ENCODE peak calls at places on chromosomes 6 and 20, in nine cellular contexts. A is GM23338; Q is tibial nerve; B is spleen; F is IMR-90; P is colonic mucosa; O is lower lobe of right lung; D is CD4-positive, CD25-positive, alpha-beta regulatory T cell; J is esophagus squamous epithelium. C is an unnamed sample.

GRCh38 chr20:9179867-9180266 is 111.0 kb downstream of the PLCB4 start:
- DNase-seq in A (no peak), Q (no peak), B (no peak), F (peak; percentile 15), P (no peak), O (no peak), D (no peak), J (no peak), C (no peak)

GRCh38 chr20:48153523-48153922 is 368.2 kb upstream of the SULF2 start:
- DNase-seq in A (peak; percentile 17), Q (no peak), B (no peak), F (no peak), P (no peak), O (no peak), D (no peak), J (no peak), C (no peak)

GRCh38 chr20:38665094-38665493 is 59.2 kb upstream of the SLC32A1 start:
- DNase-seq in A (no peak), Q (no peak), B (no peak), F (no peak), P (no peak), O (no peak), D (no peak), J (no peak), C (no peak)

GRCh38 chr6:5231289-5231688 is 29.5 kb downstream of the LYRM4 start:
- DNase-seq in A (peak; percentile 44), Q (no peak), B (no peak), F (no peak), P (no peak), O (no peak), D (no peak), J (no peak), C (no peak)

GRCh38 chr6:70860920-70861319 is 95.9 kb downstream of the B3GAT2 start:
- DNase-seq in A (no peak), Q (no peak), B (no peak), F (no peak), P (no peak), O (no peak), D (no peak), J (no peak), C (no peak)

GRCh38 chr6:129754750-129755149 is 44.8 kb upstream of the ARHGAP18 start:
- DNase-seq in A (no peak), Q (no peak), B (no peak), F (no peak), P (no peak), O (no peak), D (no peak), J (no peak), C (no peak)

GRCh38 chr6:149864578-149865535 is 698 bp upstream of the LRP11 start:
- DNase-seq in A (peak; percentile 90), Q (peak; percentile 59), B (no peak), F (peak; percentile 77), P (peak; percentile 53), O (no peak), D (peak; percentile 57), J (no peak), C (no peak)

GRCh38 chr6:146433881-146434741 is 109.5 kb upstream of the RAB32 start:
- DNase-seq in A (peak; percentile 60), Q (no peak), B (peak; percentile 77), F (no peak), P (no peak), O (peak; percentile 50), D (no peak), J (no peak), C (peak; percentile 56)

GRCh38 chr6:47788498-47788884 is 6.7 kb downstream of the OPN5 start:
- DNase-seq in A (no peak), Q (no peak), B (no peak), F (no peak), P (no peak), O (no peak), D (no peak), J (no peak), C (no peak)

GRCh38 chr6:47789553-47789952 is 7.7 kb downstream of the OPN5 start:
- DNase-seq in A (peak; percentile 93), Q (no peak), B (no peak), F (no peak), P (no peak), O (no peak), D (no peak), J (no peak), C (no peak)

GRCh38 chr6:47794577-47795135 is 12.8 kb downstream of the OPN5 start:
- DNase-seq in A (no peak), Q (no peak), B (no peak), F (no peak), P (no peak), O (no peak), D (no peak), J (no peak), C (no peak)

GRCh38 chr6:47787620-47788497 is 6.0 kb downstream of the OPN5 start:
- DNase-seq in A (peak; percentile 82), Q (peak; percentile 24), B (peak; percentile 85), F (peak; percentile 51), P (peak; percentile 49), O (peak; percentile 71), D (peak; percentile 24), J (no peak), C (peak; percentile 80)

DNA sequence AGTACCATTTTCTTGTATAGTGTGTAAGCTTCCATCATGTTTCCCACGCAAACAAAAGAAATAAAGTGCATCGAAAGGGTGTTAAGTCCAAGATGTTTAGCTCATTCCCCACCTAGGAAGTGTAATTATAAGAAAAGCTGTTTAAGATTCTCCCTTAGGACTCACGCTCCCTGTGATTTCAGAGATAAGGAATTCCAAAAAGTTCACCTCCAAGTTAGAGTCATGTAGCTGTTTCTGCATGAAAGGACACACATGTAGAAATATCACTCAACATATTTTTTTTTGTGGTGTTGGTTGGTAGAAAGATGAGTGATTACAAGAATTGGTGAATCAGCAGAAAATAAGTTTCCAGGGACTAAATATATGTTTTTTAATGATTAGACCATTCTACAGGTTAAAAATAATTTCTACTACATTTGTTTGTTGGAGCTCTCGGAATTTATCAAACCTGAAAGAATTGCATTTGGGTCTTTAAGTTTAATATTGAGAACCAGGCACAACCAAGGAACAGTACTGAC is 10.4 kb downstream of the OPN5 start:
- DNase-seq in A (no peak), Q (no peak), B (no peak), F (no peak), P (no peak), O (no peak), D (no peak), J (no peak), C (no peak)
- H3K4me1 ChIP-seq in A (peaks cover 25% of the 10 kb centered on the region), Q (no peaks in the 10 kb centered on the region), B (peaks cover 7% of the 10 kb centered on the region), F (no peaks in the 10 kb centered on the region), P (no peaks in the 10 kb centered on the region), O (peaks cover 9% of the 10 kb centered on the region), D (no peaks in the 10 kb centered on the region), J (no peaks in the 10 kb centered on the region), C (no peaks in the 10 kb centered on the region)

GRCh38 chr20:32358632-32358882 is 426 bp downstream of the ASXL1 start:
- DNase-seq in A (no peak), Q (no peak), B (no peak), F (no peak), P (no peak), O (no peak), D (no peak), J (no peak), C (no peak)

GRCh38 chr20:32360333-32360634 is 2.2 kb downstream of the ASXL1 start:
- DNase-seq in A (no peak), Q (no peak), B (no peak), F (no peak), P (no peak), O (no peak), D (no peak), J (no peak), C (no peak)

GRCh38 chr20:32358883-32359632 is 927 bp downstream of the ASXL1 start:
- DNase-seq in A (peak; percentile 99), Q (peak; percentile 70), B (peak; percentile 94), F (peak; percentile 51), P (peak; percentile 85), O (peak; percentile 81), D (peak; percentile 65), J (peak; percentile 31), C (peak; percentile 90)

GRCh38 chr20:32357869-32358631 is at the start of gene ASXL1:
- DNase-seq in A (peak; percentile 100), Q (peak; percentile 89), B (peak; percentile 99), F (peak; percentile 95), P (peak; percentile 96), O (peak; percentile 98), D (peak; percentile 93), J (peak; percentile 74), C (peak; percentile 99)

GRCh38 chr20:32359633-32360332 is 1.7 kb downstream of the ASXL1 start:
- DNase-seq in A (no peak), Q (no peak), B (no peak), F (peak; percentile 31), P (peak; percentile 42), O (no peak), D (peak; percentile 47), J (no peak), C (no peak)
- H3K4me1 ChIP-seq in A (peaks cover 21% of the 10 kb centered on the region), Q (no peaks in the 10 kb centered on the region), B (peaks cover 64% of the 10 kb centered on the region), F (peaks cover 3% of the 10 kb centered on the region), P (peaks cover 4% of the 10 kb centered on the region), O (peaks cover 60% of the 10 kb centered on the region), D (peaks cover 86% of the 10 kb centered on the region), J (peaks cover 42% of the 10 kb centered on the region), C (no peaks in the 10 kb centered on the region)

GRCh38 chr20:51759769-51760510 is 8.2 kb downstream of the ATP9A start:
- DNase-seq in A (peak; percentile 23), Q (no peak), B (no peak), F (no peak), P (no peak), O (no peak), D (no peak), J (no peak), C (no peak)

GRCh38 chr20:51752343-51752951 is 15.7 kb downstream of the ATP9A start:
- DNase-seq in A (no peak), Q (no peak), B (no peak), F (peak; percentile 93), P (no peak), O (no peak), D (no peak), J (no peak), C (peak; percentile 26)

GRCh38 chr20:51758978-51759544 is 9.1 kb downstream of the ATP9A start:
- DNase-seq in A (no peak), Q (no peak), B (no peak), F (no peak), P (no peak), O (no peak), D (no peak), J (no peak), C (peak; percentile 81)

GRCh38 chr20:51757226-51757625 is 11.0 kb downstream of the ATP9A start:
- DNase-seq in A (no peak), Q (no peak), B (no peak), F (no peak), P (no peak), O (no peak), D (no peak), J (no peak), C (no peak)

DNA sequence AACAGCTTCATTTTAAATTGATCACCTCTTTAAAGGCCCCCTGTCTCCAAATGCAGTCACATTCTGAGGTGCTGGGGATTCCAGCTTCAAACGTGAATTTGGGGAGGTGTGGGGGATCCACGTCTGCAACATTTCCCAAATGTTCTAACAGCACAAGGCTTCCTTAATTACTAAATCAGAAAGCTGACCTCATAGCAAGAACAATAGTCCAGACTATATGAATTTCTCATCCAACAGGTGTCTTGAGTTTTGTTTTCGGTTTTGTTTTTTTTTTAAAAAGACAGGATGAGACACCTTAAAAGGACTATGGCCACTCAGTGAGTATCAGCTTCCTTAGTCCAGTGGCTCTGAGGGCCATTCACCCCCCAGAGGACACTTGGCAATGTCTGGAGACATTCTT is 11.5 kb downstream of the ATP9A start:
- DNase-seq in A (no peak), Q (no peak), B (no peak), F (no peak), P (no peak), O (no peak), D (no peak), J (no peak), C (no peak)
- H3K4me1 ChIP-seq in A (no peaks in the 10 kb centered on the region), Q (no peaks in the 10 kb centered on the region), B (no peaks in the 10 kb centered on the region), F (peaks cover 13% of the 10 kb centered on the region), P (no peaks in the 10 kb centered on the region), O (peaks cover 8% of the 10 kb centered on the region), D (no peaks in the 10 kb centered on the region), J (peaks cover 22% of the 10 kb centered on the region), C (no peaks in the 10 kb centered on the region)

GRCh38 chr6:167791036-167791779 is 35.5 kb upstream of the AFDN start:
- DNase-seq in A (no peak), Q (no peak), B (peak; percentile 66), F (no peak), P (peak; percentile 14), O (no peak), D (no peak), J (no peak), C (no peak)

GRCh38 chr6:167788531-167788903 is 38.2 kb upstream of the AFDN start:
- DNase-seq in A (no peak), Q (no peak), B (no peak), F (no peak), P (no peak), O (no peak), D (no peak), J (no peak), C (no peak)

GRCh38 chr6:167789358-167789757 is 37.4 kb upstream of the AFDN start:
- DNase-seq in A (no peak), Q (no peak), B (peak; percentile 23), F (no peak), P (no peak), O (no peak), D (no peak), J (no peak), C (no peak)

GRCh38 chr6:167786859-167787675 is 39.6 kb upstream of the AFDN start:
- DNase-seq in A (no peak), Q (no peak), B (peak; percentile 42), F (no peak), P (peak; percentile 14), O (no peak), D (no peak), J (no peak), C (no peak)

DNA sequence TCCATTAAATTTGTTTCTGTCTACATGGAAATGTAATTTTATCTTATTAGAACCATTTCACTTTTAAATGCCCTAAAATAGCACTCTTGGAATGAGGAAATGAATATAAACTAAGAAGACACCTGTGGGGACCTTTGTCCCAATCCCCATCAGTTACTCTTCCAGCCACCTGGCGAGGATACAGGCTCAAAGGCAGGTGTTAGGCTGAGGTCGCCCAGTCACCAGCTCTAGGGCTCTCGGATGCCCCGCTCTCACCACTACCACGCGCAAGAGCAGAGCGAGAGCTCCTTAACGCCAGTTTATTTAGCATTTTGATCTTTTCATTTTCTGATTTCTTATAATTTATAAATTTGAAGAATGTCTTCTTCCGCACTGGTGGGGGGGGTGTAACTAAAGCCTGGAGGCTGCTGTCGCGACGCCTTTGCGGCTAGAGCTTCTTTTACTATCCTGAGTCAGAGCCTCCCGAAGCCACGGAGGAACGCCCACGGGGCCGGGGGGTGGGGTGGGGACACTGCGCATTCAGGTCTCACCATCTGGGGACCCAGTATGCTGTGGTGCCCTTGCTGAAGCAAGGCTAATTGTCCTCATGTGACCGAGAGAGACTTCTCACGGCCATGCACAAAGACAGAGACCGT is 38.7 kb upstream of the AFDN start:
- DNase-seq in A (no peak), Q (no peak), B (peak; percentile 40), F (no peak), P (peak; percentile 17), O (no peak), D (no peak), J (no peak), C (no peak)
- H3K4me1 ChIP-seq in A (no peaks in the 10 kb centered on the region), Q (no peaks in the 10 kb centered on the region), B (no peaks in the 10 kb centered on the region), F (no peaks in the 10 kb centered on the region), P (no peaks in the 10 kb centered on the region), O (peaks cover 8% of the 10 kb centered on the region), D (no peaks in the 10 kb centered on the region), J (no peaks in the 10 kb centered on the region), C (no peaks in the 10 kb centered on the region)